ENCODE peak calls at places on chromosomes 12 and 14, in nine cellular contexts. T is WERI-Rb-1, A is astrocyte, B is RWPE1, D is A549, J is mammary epithelial cell, H is foreskin fibroblast, Z is GM20000, C is endodermal cell. X is an unnamed sample.

GRCh38 chr12:26121841-26122680 is 2.8 kb downstream of the BHLHE41 start:
- DNase-seq in Z (peak; percentile 73), D (no peak), C (peak; percentile 86), B (no peak), T (peak; percentile 11), H (peak; percentile 64), A (no peak), J (no peak), X (no peak)

GRCh38 chr14:90521121-90521929 is 124.5 kb downstream of the CALM1 start:
- DNase-seq in C (no peak), Z (no peak), A (peak; percentile 15), D (no peak), J (no peak), H (no peak), T (no peak), B (no peak), X (no peak)

GRCh38 chr14:95386536-95386935 is 66.8 kb upstream of the CLMN start:
- DNase-seq in H (no peak), J (no peak), Z (no peak), A (no peak), C (peak; percentile 41), B (no peak), T (peak; percentile 29), D (no peak), X (no peak)

GRCh38 chr12:75208851-75209781 is 523 bp downstream of the KCNC2 start:
- DNase-seq in D (peak; percentile 9), H (peak; percentile 57), A (peak; percentile 34), B (peak; percentile 28), T (peak; percentile 59), J (peak; percentile 26), C (peak; percentile 96), Z (peak; percentile 41), X (no peak)

GRCh38 chr12:8948711-8949524 is 527 bp downstream of the M6PR start:
- DNase-seq in B (peak; percentile 20), T (peak; percentile 21), J (peak; percentile 35), A (peak; percentile 6), H (peak; percentile 51), C (peak; percentile 71), Z (peak; percentile 14), D (peak; percentile 16), X (no peak)

GRCh38 chr14:60151715-60152114 is 13.5 kb downstream of the DHRS7 start:
- DNase-seq in B (peak; percentile 83), A (peak; percentile 67), C (no peak), J (peak; percentile 84), H (peak; percentile 97), T (no peak), D (peak; percentile 85), Z (no peak), X (peak; percentile 48)

GRCh38 chr14:105863296-105864108 is 337.1 kb downstream of the TMEM121 start:
- DNase-seq in A (no peak), Z (no peak), H (no peak), C (peak; percentile 11), D (no peak), T (no peak), J (no peak), B (no peak), X (no peak)

GRCh38 chr14:105168093-105168420 is 519 bp downstream of the JAG2 start:
- DNase-seq in A (no peak), B (no peak), C (no peak), T (no peak), D (no peak), H (no peak), J (no peak), Z (no peak), X (no peak)

GRCh38 chr14:59455411-59455810 is 9.8 kb downstream of the GPR135 start:
- DNase-seq in Z (no peak), D (no peak), B (no peak), T (no peak), J (no peak), H (peak; percentile 85), C (no peak), A (peak; percentile 75), X (no peak)

GRCh38 chr14:68403191-68403781 is 389.6 kb downstream of the ZFP36L1 start:
- DNase-seq in C (no peak), Z (no peak), H (peak; percentile 50), T (no peak), B (no peak), A (peak; percentile 44), D (no peak), J (no peak), X (no peak)

GRCh38 chr12:113781415-113782198 is 184.5 kb downstream of the RBM19 start:
- DNase-seq in T (no peak), J (no peak), H (peak; percentile 71), D (no peak), Z (no peak), B (no peak), A (peak; percentile 23), C (no peak), X (no peak)

GRCh38 chr12:123034865-123035264 is 54.4 kb downstream of the ARL6IP4 start:
- DNase-seq in A (peak; percentile 58), J (peak; percentile 70), D (peak; percentile 48), T (no peak), H (peak; percentile 83), C (no peak), Z (no peak), B (peak; percentile 46), X (no peak)

GRCh38 chr12:50066402-50066801 is 9.0 kb downstream of the ASIC1 start:
- DNase-seq in H (peak; percentile 88), J (peak; percentile 37), Z (no peak), B (no peak), D (peak; percentile 72), C (peak; percentile 91), T (no peak), A (peak; percentile 79), X (no peak)

GRCh38 chr12:76078748-76079147 is 5.7 kb downstream of the NAP1L1 start:
- DNase-seq in A (no peak), Z (no peak), D (no peak), C (no peak), T (no peak), H (no peak), J (no peak), B (no peak), X (no peak)

GRCh38 chr12:103854372-103854973 is 13.4 kb upstream of the NT5DC3 start:
- DNase-seq in C (no peak), H (no peak), B (no peak), T (no peak), A (no peak), J (no peak), Z (no peak), D (no peak), X (no peak)
- TF ChIP-seq CTCF in C (no peak), H (no peak), B (no peak), T (no peak), A (no peak), J (no peak), Z (no peak), D (no peak), X (no peak)

GRCh38 chr12:53071591-53072551 is 7.3 kb downstream of the SPRYD3 start:
- DNase-seq in A (peak; percentile 49), J (no peak), T (peak; percentile 59), H (peak; percentile 78), D (no peak), Z (no peak), B (no peak), C (peak; percentile 86), X (no peak)
- TF ChIP-seq CTCF in A (no peak), J (no peak), T (peak; percentile 33), H (peak; percentile 20), D (no peak), Z (no peak), B (no peak), C (peak; percentile 60), X (no peak)

GRCh38 chr12:24416423-24417109 is 467.1 kb upstream of the SOX5 start:
- DNase-seq in D (no peak), C (no peak), J (no peak), Z (no peak), A (no peak), H (no peak), B (no peak), T (no peak), X (no peak)
- TF ChIP-seq CTCF in D (no peak), C (no peak), J (no peak), Z (no peak), A (no peak), H (no peak), B (no peak), T (no peak), X (no peak)

GRCh38 chr12:65454115-65454823 is 175.8 kb downstream of the MSRB3 start:
- DNase-seq in H (no peak), C (no peak), T (no peak), D (no peak), Z (no peak), A (no peak), J (no peak), B (no peak), X (no peak)

GRCh38 chr12:65446901-65447300 is 168.4 kb downstream of the MSRB3 start:
- DNase-seq in A (no peak), J (no peak), Z (no peak), H (no peak), T (no peak), C (no peak), D (no peak), B (no peak), X (no peak)

GRCh38 chr12:65449400-65449799 is 170.9 kb downstream of the MSRB3 start:
- DNase-seq in D (no peak), T (no peak), H (peak; percentile 56), Z (no peak), J (peak; percentile 65), A (peak; percentile 49), B (peak; percentile 58), C (no peak), X (no peak)

DNA sequence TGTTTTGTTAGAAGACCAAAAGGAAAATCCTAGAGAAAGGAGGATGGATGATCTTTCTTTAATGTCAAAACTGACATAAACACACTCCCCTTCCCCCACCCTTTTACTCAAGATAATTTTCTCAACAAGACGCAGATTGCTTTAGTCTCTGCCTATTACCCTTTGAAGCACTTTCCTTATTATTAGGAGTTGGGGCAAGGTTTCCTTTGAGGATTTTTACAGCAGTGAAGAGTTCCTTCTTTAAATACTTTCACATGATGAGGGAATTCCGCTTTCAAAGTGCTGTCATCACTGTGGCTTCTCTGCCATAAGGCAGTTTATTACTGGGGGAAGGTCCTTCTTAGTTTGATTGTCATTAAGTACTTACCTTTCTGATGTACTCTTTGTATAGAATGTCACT is 172.1 kb downstream of the MSRB3 start:
- DNase-seq in C (no peak), J (no peak), D (no peak), Z (no peak), A (no peak), B (no peak), T (no peak), H (no peak), X (no peak)
- TF ChIP-seq CTCF in C (no peak), J (no peak), D (no peak), Z (no peak), A (no peak), B (no peak), T (no peak), H (no peak), X (no peak)

X was measured in omental fat pad.